ENCODE peak calls at places on chromosomes 6 and 20, in seven cellular contexts. I, Y, J, L, D, P and Z are unnamed samples.

GRCh38 chr20:58688838-58689237 is 3.8 kb upstream of the NPEPL1 start:
- DNase-seq in P (no peak), J (peak; percentile 14), D (no peak), I (no peak), L (no peak), Y (peak; percentile 25), Z (no peak)

GRCh38 chr6:17169291-17169690 is 67.4 kb downstream of the STMND1 start:
- DNase-seq in P (no peak), J (no peak), L (no peak), D (no peak), I (no peak), Y (peak; percentile 21), Z (no peak)

GRCh38 chr20:58571341-58571941 is 56.2 kb upstream of the APCDD1L start:
- DNase-seq in I (peak; percentile 3), L (peak; percentile 2), J (no peak), D (no peak), Y (no peak), P (no peak), Z (no peak)

GRCh38 chr20:5835870-5836269 is 85.7 kb downstream of the SHLD1 start:
- DNase-seq in P (no peak), J (no peak), Y (peak; percentile 59), I (no peak), L (no peak), D (no peak), Z (peak; percentile 80)

GRCh38 chr20:16434087-16434664 is 139.1 kb downstream of the KIF16B start:
- DNase-seq in Y (peak; percentile 44), P (peak; percentile 36), L (peak; percentile 85), D (peak; percentile 25), I (peak; percentile 38), J (peak; percentile 35), Z (no peak)

GRCh38 chr20:62667530-62668440 is 25.5 kb downstream of the SLCO4A1 start:
- DNase-seq in J (no peak), L (no peak), D (no peak), I (no peak), P (no peak), Y (no peak), Z (no peak)

GRCh38 chr6:88983532-88983931 is 20.1 kb upstream of the RNGTT start:
- DNase-seq in L (no peak), P (no peak), Y (peak; percentile 74), D (no peak), I (no peak), J (no peak), Z (no peak)

GRCh38 chr6:146331008-146331407 is 212.6 kb upstream of the RAB32 start:
- DNase-seq in P (no peak), D (no peak), J (no peak), I (no peak), Y (no peak), L (no peak), Z (no peak)

GRCh38 chr20:38112249-38112942 is 52.7 kb downstream of the TGM2 start:
- DNase-seq in Y (no peak), J (no peak), P (no peak), L (no peak), I (no peak), D (no peak), Z (no peak)

GRCh38 chr6:109212683-109213082 is 117.4 kb downstream of the CEP57L1 start:
- DNase-seq in Y (no peak), J (no peak), L (no peak), P (no peak), D (no peak), I (no peak), Z (no peak)

GRCh38 chr20:59248031-59248684 is 52.3 kb upstream of the EDN3 start:
- DNase-seq in Y (no peak), D (no peak), I (no peak), L (no peak), J (no peak), P (no peak), Z (no peak)

GRCh38 chr6:9205645-9206044 is 770.3 kb upstream of the SLC35B3 start:
- DNase-seq in Y (no peak), L (no peak), P (no peak), J (no peak), D (no peak), I (no peak), Z (no peak)

GRCh38 chr20:52438326-52438963 is 246.9 kb upstream of the ZFP64 start:
- DNase-seq in J (no peak), I (no peak), Y (no peak), P (no peak), L (no peak), D (no peak), Z (peak; percentile 7)

GRCh38 chr6:43680583-43681120 is 6.9 kb downstream of the MRPS18A start:
- DNase-seq in I (no peak), P (no peak), J (no peak), D (no peak), Y (no peak), L (peak; percentile 37), Z (no peak)

GRCh38 chr20:62876826-62877728 is 15.5 kb upstream of the TCFL5 start:
- DNase-seq in L (peak; percentile 94), I (peak; percentile 88), D (no peak), J (peak; percentile 87), P (no peak), Y (peak; percentile 85), Z (no peak)

GRCh38 chr6:126337323-126337722 is 2.6 kb upstream of the CENPW start:
- DNase-seq in P (no peak), D (no peak), L (no peak), Y (peak; percentile 89), J (no peak), I (no peak), Z (no peak)

GRCh38 chr20:60630609-60631008 is 621.5 kb upstream of the CDH4 start:
- DNase-seq in Y (no peak), P (no peak), J (no peak), D (no peak), I (no peak), L (no peak), Z (no peak)

GRCh38 chr6:6588064-6588923 is at the start of gene LY86:
- DNase-seq in D (no peak), I (no peak), Y (peak; percentile 1), P (no peak), J (peak; percentile 33), L (no peak), Z (no peak)

GRCh38 chr6:11270030-11271027 is 37.9 kb upstream of the NEDD9 start:
- DNase-seq in P (no peak), Y (peak; percentile 91), L (no peak), I (peak; percentile 79), J (no peak), D (no peak), Z (no peak)

GRCh38 chr6:51775942-51776860 is 311.2 kb downstream of the PKHD1 start:
- DNase-seq in L (no peak), Y (no peak), P (no peak), I (no peak), D (no peak), J (no peak), Z (no peak)

GRCh38 chr20:19815553-19815991 is 57.5 kb downstream of the RIN2 start:
- DNase-seq in L (no peak), P (no peak), Y (peak; percentile 92), J (no peak), I (peak; percentile 70), D (no peak), Z (no peak)

GRCh38 chr20:36821964-36822437 is 48.4 kb upstream of the DSN1 start:
- DNase-seq in D (no peak), P (no peak), J (no peak), Y (no peak), I (no peak), L (no peak), Z (no peak)

GRCh38 chr20:39799366-39799965 is 837.3 kb downstream of the DHX35 start:
- DNase-seq in D (no peak), Y (no peak), J (no peak), P (no peak), I (no peak), L (no peak), Z (no peak)

DNA sequence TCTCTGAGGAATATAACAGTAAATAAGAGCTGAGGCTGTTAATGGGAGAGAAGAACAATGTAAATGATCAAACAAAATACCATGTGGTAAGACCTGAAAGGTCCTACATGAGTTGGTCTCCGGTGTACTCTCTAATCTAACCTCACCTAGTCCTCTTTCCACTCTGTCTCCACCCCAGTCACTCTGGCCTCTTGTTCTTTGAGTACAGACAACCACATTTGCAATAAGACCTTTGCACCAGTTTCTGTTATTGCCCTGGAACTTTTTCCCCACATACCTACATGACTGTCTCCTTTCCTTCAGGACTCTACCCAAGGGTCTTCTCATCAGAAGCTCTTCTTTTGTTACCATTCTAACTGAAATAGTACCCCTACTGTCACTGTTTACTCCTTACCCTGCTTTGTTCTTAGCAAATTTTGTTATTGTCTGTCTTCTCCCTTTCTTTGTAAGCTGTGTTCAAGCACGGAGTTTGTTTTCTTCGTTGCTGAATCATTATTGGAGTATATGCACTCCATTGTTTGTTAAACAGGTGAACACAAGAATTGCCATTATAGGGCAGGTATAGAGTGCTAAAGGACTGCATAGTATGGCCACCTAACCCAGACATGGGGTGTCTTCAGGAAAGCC is 37.3 kb downstream of the MAPK14 start:
- DNase-seq in J (no peak), Y (no peak), D (no peak), L (no peak), P (no peak), I (no peak), Z (no peak)
- H3K27ac ChIP-seq in J (no peak overlapping the region), Y (no peak overlapping the region), D (no peak overlapping the region), L (no peak overlapping the region), P (no peak overlapping the region), I (no peak overlapping the region), Z (no peak overlapping the region)

GRCh38 chr6:22457986-22458385 is 111.4 kb upstream of the HDGFL1 start:
- DNase-seq in I (no peak), J (no peak), D (no peak), Y (no peak), L (no peak), P (no peak), Z (no peak)
- H3K27ac ChIP-seq in I (no peak overlapping the region), J (no peak overlapping the region), D (no peak overlapping the region), Y (no peak overlapping the region), L (no peak overlapping the region), P (no peak overlapping the region), Z (no peak overlapping the region)

GRCh38 chr6:169141706-169142705 is 111.6 kb downstream of the THBS2 start:
- DNase-seq in Y (no peak), I (peak; percentile 56), J (peak; percentile 75), P (peak; percentile 7), L (no peak), D (no peak), Z (no peak)
- H3K27ac ChIP-seq in Y (no peak overlapping the region), I (no peak overlapping the region), J (peak overlapping the region; percentile 78), P (no peak overlapping the region), L (peak overlapping the region; percentile 63), D (no peak overlapping the region), Z (no peak overlapping the region)

GRCh38 chr6:1127129-1127528 is 184.8 kb upstream of the FOXQ1 start:
- DNase-seq in P (no peak), D (no peak), Y (no peak), L (no peak), J (no peak), I (no peak), Z (no peak)

GRCh38 chr6:1131285-1132079 is 180.4 kb upstream of the FOXQ1 start:
- DNase-seq in I (peak; percentile 33), Y (peak; percentile 2), J (peak; percentile 29), L (no peak), P (no peak), D (no peak), Z (no peak)

GRCh38 chr6:1130692-1131091 is 181.2 kb upstream of the FOXQ1 start:
- DNase-seq in Y (no peak), L (no peak), J (peak; percentile 42), D (no peak), P (no peak), I (peak; percentile 44), Z (no peak)

GRCh38 chr6:1127597-1128288 is 184.2 kb upstream of the FOXQ1 start:
- DNase-seq in Y (no peak), P (no peak), D (no peak), J (no peak), I (no peak), L (no peak), Z (no peak)

GRCh38 chr6:1129141-1129540 is 182.8 kb upstream of the FOXQ1 start:
- DNase-seq in P (no peak), L (no peak), I (peak; percentile 44), D (no peak), Y (peak; percentile 11), J (no peak), Z (no peak)
- H3K27ac ChIP-seq in P (no peak overlapping the region), L (no peak overlapping the region), I (no peak overlapping the region), D (no peak overlapping the region), Y (no peak overlapping the region), J (peak overlapping the region; percentile 62), Z (no peak overlapping the region)